ENCODE peak calls at places on chromosomes 11 and 22, in eight cellular contexts. One of them, this sample, is unnamed.

GRCh38 chr11:79059171-79059570 is 381.7 kb downstream of the TENM4 start:
- DNase-seq in colonic mucosa: no peak
- DNase-seq in globus pallidus: no peak
- DNase-seq in NCI-H774: no peak
- DNase-seq in caudate nucleus: no peak
- DNase-seq in HFFc6: peak
- DNase-seq in lower lobe of right lung: no peak
- DNase-seq in B cell: no peak
- DNase-seq in this sample: no peak

GRCh38 chr11:73324665-73325035 is 16.6 kb downstream of the ARHGEF17 start:
- DNase-seq in colonic mucosa: no peak
- DNase-seq in globus pallidus: no peak
- DNase-seq in NCI-H774: no peak
- DNase-seq in caudate nucleus: no peak
- DNase-seq in HFFc6: no peak
- DNase-seq in lower lobe of right lung: no peak
- DNase-seq in B cell: no peak
- DNase-seq in this sample: no peak

GRCh38 chr11:92204731-92205130 is 19.9 kb upstream of the FAT3 start:
- DNase-seq in colonic mucosa: no peak
- DNase-seq in globus pallidus: no peak
- DNase-seq in NCI-H774: no peak
- DNase-seq in caudate nucleus: no peak
- DNase-seq in HFFc6: no peak
- DNase-seq in lower lobe of right lung: no peak
- DNase-seq in B cell: no peak
- DNase-seq in this sample: no peak

GRCh38 chr22:27046126-27046525 is 388.7 kb downstream of the MIAT start:
- DNase-seq in colonic mucosa: no peak
- DNase-seq in globus pallidus: no peak
- DNase-seq in NCI-H774: no peak
- DNase-seq in caudate nucleus: no peak
- DNase-seq in HFFc6: no peak
- DNase-seq in lower lobe of right lung: no peak
- DNase-seq in B cell: no peak
- DNase-seq in this sample: no peak

GRCh38 chr11:133227674-133228111 is 304.6 kb downstream of the OPCML start:
- DNase-seq in colonic mucosa: no peak
- DNase-seq in globus pallidus: no peak
- DNase-seq in NCI-H774: no peak
- DNase-seq in caudate nucleus: no peak
- DNase-seq in HFFc6: no peak
- DNase-seq in lower lobe of right lung: no peak
- DNase-seq in B cell: no peak
- DNase-seq in this sample: no peak

GRCh38 chr11:57546451-57546850 is 9.1 kb downstream of the SMTNL1 start:
- DNase-seq in colonic mucosa: no peak
- DNase-seq in globus pallidus: no peak
- DNase-seq in NCI-H774: no peak
- DNase-seq in caudate nucleus: no peak
- DNase-seq in HFFc6: no peak
- DNase-seq in lower lobe of right lung: no peak
- DNase-seq in B cell: no peak
- DNase-seq in this sample: no peak

GRCh38 chr11:120977470-120977869 is 46.4 kb upstream of the TBCEL start:
- DNase-seq in colonic mucosa: no peak
- DNase-seq in globus pallidus: no peak
- DNase-seq in NCI-H774: no peak
- DNase-seq in caudate nucleus: no peak
- DNase-seq in HFFc6: no peak
- DNase-seq in lower lobe of right lung: no peak
- DNase-seq in B cell: no peak
- DNase-seq in this sample: no peak

GRCh38 chr11:16169946-16170345 is 186.4 kb downstream of the SOX6 start:
- DNase-seq in colonic mucosa: no peak
- DNase-seq in globus pallidus: no peak
- DNase-seq in NCI-H774: no peak
- DNase-seq in caudate nucleus: no peak
- DNase-seq in HFFc6: no peak
- DNase-seq in lower lobe of right lung: no peak
- DNase-seq in B cell: no peak
- DNase-seq in this sample: no peak

GRCh38 chr11:126891556-126892217 is 108.9 kb downstream of the KIRREL3 start:
- DNase-seq in colonic mucosa: no peak
- DNase-seq in globus pallidus: peak
- DNase-seq in NCI-H774: no peak
- DNase-seq in caudate nucleus: no peak
- DNase-seq in HFFc6: peak
- DNase-seq in lower lobe of right lung: no peak
- DNase-seq in B cell: no peak
- DNase-seq in this sample: no peak

GRCh38 chr11:103471546-103471945 is 362.3 kb downstream of the DYNC2H1 start:
- DNase-seq in colonic mucosa: no peak
- DNase-seq in globus pallidus: no peak
- DNase-seq in NCI-H774: no peak
- DNase-seq in caudate nucleus: no peak
- DNase-seq in HFFc6: no peak
- DNase-seq in lower lobe of right lung: no peak
- DNase-seq in B cell: no peak
- DNase-seq in this sample: no peak

GRCh38 chr22:22219140-22219996 is 25.2 kb upstream of the VPREB1 start:
- DNase-seq in colonic mucosa: no peak
- DNase-seq in globus pallidus: no peak
- DNase-seq in NCI-H774: no peak
- DNase-seq in caudate nucleus: no peak
- DNase-seq in HFFc6: no peak
- DNase-seq in lower lobe of right lung: no peak
- DNase-seq in B cell: no peak
- DNase-seq in this sample: no peak

GRCh38 chr22:21762712-21763581 is 27.4 kb upstream of the YPEL1 start:
- DNase-seq in colonic mucosa: no peak
- DNase-seq in globus pallidus: no peak
- DNase-seq in NCI-H774: no peak
- DNase-seq in caudate nucleus: peak
- DNase-seq in HFFc6: no peak
- DNase-seq in lower lobe of right lung: no peak
- DNase-seq in B cell: no peak
- DNase-seq in this sample: no peak

GRCh38 chr11:28343304-28344233 is 235.4 kb downstream of the METTL15 start:
- DNase-seq in colonic mucosa: no peak
- DNase-seq in globus pallidus: no peak
- DNase-seq in NCI-H774: no peak
- DNase-seq in caudate nucleus: no peak
- DNase-seq in HFFc6: peak
- DNase-seq in lower lobe of right lung: no peak
- DNase-seq in B cell: no peak
- DNase-seq in this sample: no peak

GRCh38 chr22:19750666-19751490 is 9.7 kb upstream of the TBX1 start:
- DNase-seq in colonic mucosa: no peak
- DNase-seq in globus pallidus: no peak
- DNase-seq in NCI-H774: no peak
- DNase-seq in caudate nucleus: no peak
- DNase-seq in HFFc6: peak
- DNase-seq in lower lobe of right lung: no peak
- DNase-seq in B cell: no peak
- DNase-seq in this sample: no peak

GRCh38 chr11:68396526-68396925 is 64.0 kb upstream of the PPP6R3 start:
- DNase-seq in colonic mucosa: no peak
- DNase-seq in globus pallidus: no peak
- DNase-seq in NCI-H774: no peak
- DNase-seq in caudate nucleus: no peak
- DNase-seq in HFFc6: no peak
- DNase-seq in lower lobe of right lung: no peak
- DNase-seq in B cell: no peak
- DNase-seq in this sample: no peak

GRCh38 chr11:290621-291231 is 1.8 kb downstream of the PGGHG start:
- DNase-seq in colonic mucosa: no peak
- DNase-seq in globus pallidus: no peak
- DNase-seq in NCI-H774: no peak
- DNase-seq in caudate nucleus: no peak
- DNase-seq in HFFc6: no peak
- DNase-seq in lower lobe of right lung: peak
- DNase-seq in B cell: no peak
- DNase-seq in this sample: no peak

GRCh38 chr11:97140885-97141494 is 751.2 kb downstream of the JRKL start:
- DNase-seq in colonic mucosa: no peak
- DNase-seq in globus pallidus: no peak
- DNase-seq in NCI-H774: peak
- DNase-seq in caudate nucleus: no peak
- DNase-seq in HFFc6: peak
- DNase-seq in lower lobe of right lung: no peak
- DNase-seq in B cell: no peak
- DNase-seq in this sample: no peak

GRCh38 chr11:1559103-1559951 is 12.7 kb downstream of the DUSP8 start:
- DNase-seq in colonic mucosa: peak
- DNase-seq in globus pallidus: peak
- DNase-seq in NCI-H774: no peak
- DNase-seq in caudate nucleus: peak
- DNase-seq in HFFc6: peak
- DNase-seq in lower lobe of right lung: peak
- DNase-seq in B cell: peak
- DNase-seq in this sample: peak

GRCh38 chr22:45969414-45969799 is 7.6 kb downstream of the WNT7B start:
- DNase-seq in colonic mucosa: no peak
- DNase-seq in globus pallidus: no peak
- DNase-seq in NCI-H774: no peak
- DNase-seq in caudate nucleus: no peak
- DNase-seq in HFFc6: no peak
- DNase-seq in lower lobe of right lung: no peak
- DNase-seq in B cell: no peak
- DNase-seq in this sample: no peak

GRCh38 chr11:64854534-64855502 is 10.4 kb upstream of the CDC42BPG start:
- DNase-seq in colonic mucosa: peak
- DNase-seq in globus pallidus: no peak
- DNase-seq in NCI-H774: no peak
- DNase-seq in caudate nucleus: no peak
- DNase-seq in HFFc6: peak
- DNase-seq in lower lobe of right lung: peak
- DNase-seq in B cell: no peak
- DNase-seq in this sample: no peak

GRCh38 chr22:31344369-31345330 is 1.5 kb downstream of the PATZ1 start:
- DNase-seq in colonic mucosa: peak
- DNase-seq in globus pallidus: no peak
- DNase-seq in NCI-H774: no peak
- DNase-seq in caudate nucleus: no peak
- DNase-seq in HFFc6: no peak
- DNase-seq in lower lobe of right lung: peak
- DNase-seq in B cell: peak
- DNase-seq in this sample: no peak

GRCh38 chr11:120130991-120131760 is 6.7 kb downstream of the TRIM29 start:
- DNase-seq in colonic mucosa: no peak
- DNase-seq in globus pallidus: no peak
- DNase-seq in NCI-H774: no peak
- DNase-seq in caudate nucleus: no peak
- DNase-seq in HFFc6: no peak
- DNase-seq in lower lobe of right lung: peak
- DNase-seq in B cell: no peak
- DNase-seq in this sample: no peak

GRCh38 chr11:65584723-65585171 is 8.9 kb downstream of the EHBP1L1 start:
- DNase-seq in colonic mucosa: no peak
- DNase-seq in globus pallidus: no peak
- DNase-seq in NCI-H774: no peak
- DNase-seq in caudate nucleus: no peak
- DNase-seq in HFFc6: no peak
- DNase-seq in lower lobe of right lung: no peak
- DNase-seq in B cell: no peak
- DNase-seq in this sample: peak

GRCh38 chr11:134652586-134653255 is 240.7 kb upstream of the B3GAT1 start:
- DNase-seq in colonic mucosa: peak
- DNase-seq in globus pallidus: no peak
- DNase-seq in NCI-H774: no peak
- DNase-seq in caudate nucleus: no peak
- DNase-seq in HFFc6: no peak
- DNase-seq in lower lobe of right lung: no peak
- DNase-seq in B cell: no peak
- DNase-seq in this sample: no peak

GRCh38 chr22:44403930-44404329 is 91.2 kb upstream of the SHISAL1 start:
- DNase-seq in colonic mucosa: no peak
- DNase-seq in globus pallidus: no peak
- DNase-seq in NCI-H774: no peak
- DNase-seq in caudate nucleus: no peak
- DNase-seq in HFFc6: no peak
- DNase-seq in lower lobe of right lung: no peak
- DNase-seq in B cell: no peak
- DNase-seq in this sample: no peak

GRCh38 chr22:48653306-48653705 is 1174.4 kb downstream of the BRD1 start:
- DNase-seq in colonic mucosa: no peak
- DNase-seq in globus pallidus: no peak
- DNase-seq in NCI-H774: no peak
- DNase-seq in caudate nucleus: no peak
- DNase-seq in HFFc6: no peak
- DNase-seq in lower lobe of right lung: no peak
- DNase-seq in B cell: no peak
- DNase-seq in this sample: no peak

GRCh38 chr11:65551572-65552398 is 6.4 kb downstream of the LTBP3 start:
- DNase-seq in colonic mucosa: peak
- DNase-seq in globus pallidus: no peak
- DNase-seq in NCI-H774: peak
- DNase-seq in caudate nucleus: no peak
- DNase-seq in HFFc6: no peak
- DNase-seq in lower lobe of right lung: peak
- DNase-seq in B cell: peak
- DNase-seq in this sample: no peak